ENCODE peak calls at places on chromosome 17, in nine cellular contexts. X is sigmoid colon; Y is right lobe of liver; W is A549; U is heart right ventricle; Z is effector memory CD4-positive, alpha-beta T cell; F is endodermal cell; I is psoas muscle; L is mucosa of descending colon. Q is an unnamed sample. For H3K4me1, the result is how much of the 10 kb centered on the place peaks cover.

GRCh38 chr17:64212122-64212521 is 50.9 kb downstream of the TEX2 start:
- DNase-seq in X (no peak), Y (no peak), W (no peak), U (no peak), Z (no peak), F (no peak), I (no peak), L (no peak), Q (peak)

GRCh38 chr17:83109793-83110645 is 30.6 kb downstream of the METRNL start:
- DNase-seq in X (peak), Y (no peak), W (peak), U (peak), Z (no peak), F (no peak), I (peak), L (peak), Q (peak)

GRCh38 chr17:34582185-34582900 is 3.0 kb downstream of the TMEM132E start:
- DNase-seq in X (no peak), Y (no peak), W (no peak), U (no peak), Z (no peak), F (peak), I (no peak), L (no peak), Q (peak)

GRCh38 chr17:285751-286422 is 66.7 kb downstream of the RPH3AL start:
- DNase-seq in X (peak), Y (peak), W (no peak), U (no peak), Z (no peak), F (no peak), I (no peak), L (no peak), Q (peak)

GRCh38 chr17:51840688-51841087 is 317.8 kb downstream of the CA10 start:
- DNase-seq in X (no peak), Y (no peak), W (no peak), U (no peak), Z (no peak), F (no peak), I (no peak), L (no peak), Q (no peak)

GRCh38 chr17:34146440-34147043 is 108.5 kb upstream of the CCL2 start:
- DNase-seq in X (no peak), Y (peak), W (peak), U (peak), Z (peak), F (peak), I (no peak), L (peak), Q (no peak)

GRCh38 chr17:62092784-62093183 is 27.7 kb upstream of the MED13 start:
- DNase-seq in X (no peak), Y (no peak), W (no peak), U (no peak), Z (no peak), F (no peak), I (no peak), L (no peak), Q (no peak)

GRCh38 chr17:64178011-64178825 is 48.3 kb upstream of the ERN1 start:
- DNase-seq in X (no peak), Y (peak), W (no peak), U (no peak), Z (no peak), F (no peak), I (no peak), L (no peak), Q (no peak)

GRCh38 chr17:81020767-81021497 is 14.0 kb upstream of the BAIAP2 start:
- DNase-seq in X (peak), Y (peak), W (no peak), U (peak), Z (no peak), F (no peak), I (peak), L (peak), Q (peak)

GRCh38 chr17:38748329-38749221 is at the start of gene PCGF2:
- DNase-seq in X (peak), Y (peak), W (peak), U (peak), Z (no peak), F (peak), I (peak), L (peak), Q (peak)

GRCh38 chr17:43360376-43360738 is 38.4 kb upstream of the ARL4D start:
- DNase-seq in X (peak), Y (no peak), W (peak), U (no peak), Z (peak), F (no peak), I (no peak), L (peak), Q (peak)

GRCh38 chr17:29844339-29845048 is 85.5 kb downstream of the SSH2 start:
- DNase-seq in X (no peak), Y (no peak), W (no peak), U (no peak), Z (no peak), F (no peak), I (no peak), L (no peak), Q (no peak)

GRCh38 chr17:34645636-34646035 is 66.3 kb downstream of the TMEM132E start:
- DNase-seq in X (no peak), Y (no peak), W (no peak), U (no peak), Z (no peak), F (no peak), I (no peak), L (no peak), Q (no peak)

GRCh38 chr17:68036304-68037147 is 991 bp downstream of the KPNA2 start:
- DNase-seq in X (no peak), Y (no peak), W (no peak), U (no peak), Z (peak), F (no peak), I (no peak), L (no peak), Q (no peak)

GRCh38 chr17:78324391-78325075 is 35.3 kb downstream of the SOCS3 start:
- DNase-seq in X (peak), Y (peak), W (peak), U (peak), Z (no peak), F (peak), I (peak), L (peak), Q (peak)

GRCh38 chr17:37607637-37608368 is 1.4 kb downstream of the SYNRG start:
- DNase-seq in X (no peak), Y (peak), W (no peak), U (no peak), Z (no peak), F (no peak), I (no peak), L (peak), Q (no peak)

GRCh38 chr17:67784364-67785121 is 40.8 kb upstream of the BPTF start:
- DNase-seq in X (no peak), Y (no peak), W (no peak), U (no peak), Z (no peak), F (no peak), I (no peak), L (peak), Q (no peak)

GRCh38 chr17:21199311-21199710 is 14.7 kb downstream of the TMEM11 start:
- DNase-seq in X (no peak), Y (no peak), W (no peak), U (no peak), Z (no peak), F (peak), I (no peak), L (no peak), Q (peak)

GRCh38 chr17:66355510-66355909 is 53.1 kb downstream of the PRKCA start:
- DNase-seq in X (no peak), Y (no peak), W (no peak), U (no peak), Z (no peak), F (no peak), I (no peak), L (no peak), Q (no peak)

GRCh38 chr17:74610108-74610507 is 13.4 kb downstream of the CD300E start:
- DNase-seq in X (no peak), Y (no peak), W (no peak), U (no peak), Z (no peak), F (peak), I (no peak), L (no peak), Q (no peak)

GRCh38 chr17:37746617-37747016 is 1.8 kb upstream of the HNF1B start:
- DNase-seq in X (no peak), Y (no peak), W (no peak), U (no peak), Z (no peak), F (no peak), I (no peak), L (no peak), Q (no peak)

GRCh38 chr17:21370430-21370829 is 5.7 kb upstream of the KCNJ12 start:
- DNase-seq in X (no peak), Y (no peak), W (no peak), U (peak), Z (no peak), F (peak), I (no peak), L (no peak), Q (peak)

GRCh38 chr17:51045616-51046526 is 74.8 kb downstream of the SPAG9 start:
- DNase-seq in X (no peak), Y (no peak), W (no peak), U (no peak), Z (no peak), F (no peak), I (no peak), L (no peak), Q (no peak)

GRCh38 chr17:73535746-73536145 is 108.5 kb downstream of the SDK2 start:
- DNase-seq in X (no peak), Y (no peak), W (no peak), U (no peak), Z (no peak), F (no peak), I (no peak), L (no peak), Q (peak)

GRCh38 chr17:39104046-39104445 is 47.4 kb downstream of the PLXDC1 start:
- DNase-seq in X (no peak), Y (no peak), W (no peak), U (no peak), Z (no peak), F (no peak), I (no peak), L (no peak), Q (peak)

GRCh38 chr17:48472485-48473281 is 42.7 kb upstream of the SKAP1 start:
- DNase-seq in X (no peak), Y (no peak), W (peak), U (no peak), Z (no peak), F (peak), I (no peak), L (no peak), Q (peak)

GRCh38 chr17:4940625-4941021 is 555 bp downstream of the RNF167 start:
- DNase-seq in X (no peak), Y (no peak), W (no peak), U (peak), Z (peak), F (no peak), I (no peak), L (peak), Q (peak)

GRCh38 chr17:80889897-80890550 is 101.6 kb upstream of the CHMP6 start:
- DNase-seq in X (peak), Y (no peak), W (no peak), U (no peak), Z (peak), F (no peak), I (no peak), L (no peak), Q (no peak)

GRCh38 chr17:32878211-32878610 is 1.3 kb upstream of the MYO1D start:
- DNase-seq in X (peak), Y (no peak), W (no peak), U (peak), Z (no peak), F (no peak), I (peak), L (no peak), Q (peak)

DNA sequence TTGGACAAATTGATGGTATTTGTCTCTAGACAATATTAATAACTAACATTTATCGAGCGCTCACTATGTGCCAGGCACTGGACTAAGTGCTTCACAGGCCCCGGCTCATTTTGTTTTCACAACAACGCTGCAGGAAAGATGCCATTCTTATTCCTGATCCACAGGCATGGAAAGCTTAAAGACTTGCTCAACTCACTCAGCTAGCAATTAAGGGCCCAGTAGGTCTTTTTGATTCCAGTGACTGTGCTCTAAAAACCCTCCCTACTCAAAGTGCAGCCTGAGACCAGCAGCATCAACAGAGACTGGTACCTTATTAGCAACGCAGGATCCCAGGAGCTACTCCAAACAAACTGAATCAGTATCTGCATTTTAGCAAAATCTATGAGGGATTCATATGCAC is 35.3 kb downstream of the CUEDC1 start:
- DNase-seq in X (no peak), Y (no peak), W (no peak), U (no peak), Z (no peak), F (peak), I (no peak), L (no peak), Q (no peak)
- H3K4me1 ChIP-seq in X (half or more), Y (under half), W (half or more), U (half or more), Z (under half), F (under half), I (half or more), L (under half), Q (under half)

GRCh38 chr17:45313927-45314760 is 2.7 kb downstream of the MAP3K14 start:
- DNase-seq in X (no peak), Y (no peak), W (no peak), U (no peak), Z (no peak), F (no peak), I (no peak), L (no peak), Q (no peak)
- H3K4me1 ChIP-seq in X (half or more), Y (under half), W (half or more), U (half or more), Z (half or more), F (under half), I (half or more), L (half or more), Q (half or more)

DNA sequence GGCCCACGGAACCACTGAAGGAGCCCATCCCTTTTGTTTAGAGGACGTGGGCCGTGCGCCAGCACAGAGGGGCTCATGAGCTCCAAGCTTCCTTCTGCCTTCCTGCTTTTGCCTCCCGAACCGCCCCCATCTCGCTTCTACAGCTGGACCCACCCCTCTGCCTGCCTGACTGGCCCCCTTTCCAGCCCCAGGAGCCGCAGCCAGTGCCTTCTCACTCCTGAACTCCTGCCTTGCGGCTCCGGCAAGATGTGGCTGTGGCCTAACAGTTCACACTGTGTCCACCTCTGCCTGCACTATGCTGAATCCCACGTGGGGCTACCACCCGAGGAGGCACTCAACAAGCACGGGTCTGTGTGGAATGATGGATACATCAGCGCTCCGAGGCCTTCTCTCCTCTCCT is 31.9 kb upstream of the RASD1 start:
- DNase-seq in X (no peak), Y (no peak), W (no peak), U (no peak), Z (no peak), F (no peak), I (peak), L (no peak), Q (no peak)
- H3K4me1 ChIP-seq in X (under half), Y (under half), W (under half), U (under half), Z (under half), F (under half), I (under half), L (under half), Q (under half)

GRCh38 chr17:82101767-82102679 is 4.0 kb upstream of the FASN start:
- DNase-seq in X (no peak), Y (peak), W (no peak), U (peak), Z (no peak), F (no peak), I (peak), L (no peak), Q (peak)

GRCh38 chr17:82100502-82101298 is 2.7 kb upstream of the FASN start:
- DNase-seq in X (no peak), Y (no peak), W (no peak), U (peak), Z (no peak), F (no peak), I (peak), L (no peak), Q (peak)

GRCh38 chr17:82103588-82104451 is 5.8 kb upstream of the FASN start:
- DNase-seq in X (peak), Y (peak), W (no peak), U (peak), Z (no peak), F (peak), I (peak), L (peak), Q (peak)

GRCh38 chr17:82098939-82099765 is 1.1 kb upstream of the FASN start:
- DNase-seq in X (no peak), Y (no peak), W (no peak), U (no peak), Z (no peak), F (peak), I (no peak), L (peak), Q (no peak)

DNA sequence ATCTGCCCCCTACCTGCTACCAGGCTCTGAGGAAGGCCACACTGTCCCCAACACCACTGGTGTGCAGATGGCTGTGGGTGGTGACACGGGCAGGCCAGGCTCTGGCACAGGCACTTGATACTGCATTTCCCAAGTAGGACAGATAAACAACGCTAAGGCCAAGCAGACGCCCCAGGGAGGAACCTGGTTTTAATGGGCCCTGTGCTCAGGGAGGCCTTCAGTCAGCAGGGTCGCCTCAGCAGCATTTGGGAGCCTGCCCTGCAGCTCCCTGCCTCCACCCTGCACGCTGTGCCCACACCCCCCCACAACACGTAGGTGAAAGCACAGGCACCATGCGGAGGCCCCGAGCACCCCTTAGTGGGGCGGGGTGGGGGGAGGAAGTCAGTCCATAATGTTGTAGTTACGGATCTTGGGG is 3.3 kb upstream of the FASN start:
- DNase-seq in X (no peak), Y (peak), W (no peak), U (peak), Z (no peak), F (no peak), I (peak), L (no peak), Q (peak)
- H3K4me1 ChIP-seq in X (half or more), Y (under half), W (half or more), U (half or more), Z (under half), F (under half), I (under half), L (under half), Q (under half)

Q was measured in osteoblast.